ENCODE peak calls at places on chromosomes 1 and 21, in nine cellular contexts. K is HFF-Myc; O is posterior cingulate gyrus; B is dermis blood vessel endothelial cell; M is stimulated activated CD8-positive, alpha-beta memory T cell treated with anti-CD3 and anti-CD28 coated beads, Interleukin-4, amount 100 ng/mL, for 24 hours; P is heart right ventricle; L is CD8-positive, alpha-beta T cell; G is EL; E is mucosa of descending colon. J is an unnamed sample.

GRCh38 chr1:100530901-100531487 is 6.9 kb upstream of the GPR88 start:
- DNase-seq in K (no peak), O (no peak), B (no peak), M (no peak), P (no peak), L (no peak), G (peak), E (peak), J (no peak)

GRCh38 chr1:44237721-44238457 is 24.6 kb downstream of the DMAP1 start:
- DNase-seq in K (peak), O (no peak), B (peak), M (peak), P (no peak), L (peak), G (peak), E (peak), J (peak)

GRCh38 chr1:230661976-230662375 is 19.7 kb downstream of the COG2 start:
- DNase-seq in K (no peak), O (no peak), B (no peak), M (no peak), P (no peak), L (no peak), G (no peak), E (no peak), J (no peak)

GRCh38 chr1:31222176-31222575 is 17.5 kb downstream of the NKAIN1 start:
- DNase-seq in K (no peak), O (no peak), B (no peak), M (no peak), P (no peak), L (no peak), G (no peak), E (no peak), J (no peak)

GRCh38 chr1:198113302-198113701 is 43.5 kb upstream of the NEK7 start:
- DNase-seq in K (no peak), O (no peak), B (no peak), M (no peak), P (no peak), L (no peak), G (peak), E (no peak), J (no peak)

GRCh38 chr1:91742848-91743292 is 143.1 kb downstream of the TGFBR3 start:
- DNase-seq in K (no peak), O (no peak), B (peak), M (no peak), P (no peak), L (no peak), G (peak), E (no peak), J (peak)

GRCh38 chr1:201266774-201267173 is 16.5 kb upstream of the PKP1 start:
- DNase-seq in K (peak), O (no peak), B (peak), M (no peak), P (no peak), L (no peak), G (peak), E (no peak), J (peak)

GRCh38 chr1:153697873-153698647 is 19.6 kb downstream of the NPR1 start:
- DNase-seq in K (no peak), O (no peak), B (peak), M (no peak), P (peak), L (no peak), G (no peak), E (peak), J (peak)

GRCh38 chr1:154467768-154468102 is 34.3 kb upstream of the TDRD10 start:
- DNase-seq in K (no peak), O (no peak), B (no peak), M (no peak), P (no peak), L (no peak), G (no peak), E (no peak), J (no peak)

GRCh38 chr21:41611966-41612606 is 104.1 kb upstream of the TMPRSS2 start:
- DNase-seq in K (no peak), O (no peak), B (peak), M (no peak), P (no peak), L (no peak), G (no peak), E (peak), J (no peak)

GRCh38 chr1:26411624-26412074 is 1.0 kb downstream of the LIN28A start:
- DNase-seq in K (no peak), O (no peak), B (no peak), M (no peak), P (no peak), L (no peak), G (no peak), E (no peak), J (peak)

GRCh38 chr21:46188226-46189212 is 4.3 kb upstream of the SPATC1L start:
- DNase-seq in K (no peak), O (no peak), B (peak), M (no peak), P (peak), L (no peak), G (peak), E (no peak), J (peak)

GRCh38 chr1:175152006-175152652 is 40.4 kb downstream of the KIAA0040 start:
- DNase-seq in K (no peak), O (peak), B (peak), M (peak), P (peak), L (peak), G (peak), E (peak), J (no peak)

GRCh38 chr1:53739109-53739681 is at the start of gene GLIS1:
- DNase-seq in K (peak), O (peak), B (peak), M (peak), P (peak), L (peak), G (peak), E (peak), J (peak)

GRCh38 chr21:25735895-25736597 is 1.3 kb downstream of the GABPA start:
- DNase-seq in K (no peak), O (no peak), B (peak), M (no peak), P (no peak), L (no peak), G (peak), E (peak), J (no peak)

GRCh38 chr21:33401617-33401967 is 1.6 kb upstream of the IFNGR2 start:
- DNase-seq in K (no peak), O (no peak), B (no peak), M (no peak), P (no peak), L (no peak), G (peak), E (no peak), J (no peak)

GRCh38 chr1:175376194-175376593 is 183.6 kb upstream of the KIAA0040 start:
- DNase-seq in K (no peak), O (no peak), B (peak), M (no peak), P (no peak), L (no peak), G (no peak), E (no peak), J (no peak)

GRCh38 chr1:169119405-169119804 is 12.9 kb downstream of the ATP1B1 start:
- DNase-seq in K (peak), O (no peak), B (no peak), M (no peak), P (no peak), L (no peak), G (peak), E (peak), J (no peak)

GRCh38 chr1:240415532-240415931 is 196.4 kb downstream of the GREM2 start:
- DNase-seq in K (no peak), O (no peak), B (no peak), M (no peak), P (no peak), L (no peak), G (no peak), E (no peak), J (no peak)

GRCh38 chr1:219460561-219461511 is 152.1 kb downstream of the ZC3H11B start:
- DNase-seq in K (peak), O (no peak), B (no peak), M (no peak), P (no peak), L (no peak), G (peak), E (no peak), J (no peak)